ENCODE peak calls at places on chromosomes 11 and 22, in seven cellular contexts. Z is H9; E is adrenal gland; H is aorta; J is GM23248; T is CD4-positive, alpha-beta memory T cell; A is lung. L is an unnamed sample. For H3K27me3 and H3K4me1, the result is how much of the 10 kb centered on the place peaks cover.

GRCh38 chr11:64675417-64676252 is 47.4 kb downstream of the NRXN2 start:
- DNase-seq in J (peak), T (no peak), A (no peak), E (peak), Z (no peak), H (peak), L (peak)

GRCh38 chr11:134725939-134726639 is 314.0 kb upstream of the B3GAT1 start:
- DNase-seq in H (no peak), E (no peak), Z (peak), A (no peak), J (no peak), T (no peak), L (no peak)

GRCh38 chr11:112163875-112164521 is at the start of gene IL18:
- DNase-seq in A (peak), E (peak), Z (peak), J (peak), T (no peak), H (no peak), L (peak)

GRCh38 chr22:38881464-38881871 is 9.5 kb upstream of the CBX6 start:
- DNase-seq in Z (no peak), J (peak), T (no peak), A (peak), H (no peak), E (peak), L (no peak)

GRCh38 chr11:134527382-134528243 is 115.6 kb upstream of the B3GAT1 start:
- DNase-seq in T (no peak), E (no peak), H (peak), A (no peak), Z (peak), J (no peak), L (no peak)

GRCh38 chr11:5317301-5317700 is 6.8 kb downstream of the OR51B2 start:
- DNase-seq in J (peak), Z (no peak), E (no peak), A (no peak), H (no peak), T (no peak), L (no peak)

GRCh38 chr11:67033661-67034166 is 10.8 kb downstream of the SYT12 start:
- DNase-seq in T (no peak), H (no peak), Z (no peak), E (peak), A (no peak), J (peak), L (peak)

GRCh38 chr11:11345099-11345498 is 8.0 kb downstream of the CSNK2A3 start:
- DNase-seq in Z (no peak), J (no peak), T (no peak), E (no peak), H (no peak), A (peak), L (no peak)

GRCh38 chr11:57456960-57457642 is 3.2 kb upstream of the RTN4RL2 start:
- DNase-seq in T (peak), A (peak), J (peak), Z (peak), E (peak), H (peak), L (no peak)

GRCh38 chr11:78694152-78694551 is 119.5 kb upstream of the NARS2 start:
- DNase-seq in H (no peak), A (no peak), J (no peak), E (no peak), T (no peak), Z (no peak), L (no peak)
- H3K27ac ChIP-seq in H (no peak), A (no peak), J (no peak), E (no peak), T (no peak), Z (no peak), L (no peak)

GRCh38 chr11:122424636-122425035 is 230.9 kb upstream of the UBASH3B start:
- DNase-seq in E (no peak), Z (no peak), J (peak), H (no peak), T (no peak), A (no peak), L (no peak)

GRCh38 chr11:122421684-122422083 is 233.8 kb upstream of the UBASH3B start:
- DNase-seq in J (no peak), A (no peak), Z (no peak), E (no peak), T (no peak), H (no peak), L (peak)

GRCh38 chr11:122423283-122423682 is 232.2 kb upstream of the UBASH3B start:
- DNase-seq in H (no peak), Z (no peak), A (no peak), T (no peak), J (no peak), E (no peak), L (no peak)

GRCh38 chr11:122423886-122424285 is 231.6 kb upstream of the UBASH3B start:
- DNase-seq in Z (no peak), J (no peak), H (no peak), A (no peak), T (no peak), E (no peak), L (no peak)

DNA sequence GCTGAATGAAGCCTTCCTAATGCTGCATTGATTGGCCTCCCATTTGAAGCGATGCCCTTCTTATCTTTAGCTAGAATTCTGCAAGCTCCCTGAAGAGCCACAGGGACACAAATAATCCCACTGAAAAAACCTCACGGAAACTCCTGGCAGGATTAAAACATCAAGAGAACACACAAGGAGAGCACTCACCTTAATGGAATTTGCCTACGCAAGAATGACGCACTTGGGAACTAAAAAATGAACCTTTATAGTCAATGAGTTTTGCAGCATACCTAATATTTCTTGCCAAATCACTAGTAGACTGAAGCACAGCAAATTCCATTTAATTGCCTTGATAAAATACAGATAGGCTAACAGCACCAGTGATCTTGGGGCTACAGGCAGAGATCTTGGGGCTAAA is 232.8 kb upstream of the UBASH3B start:
- DNase-seq in Z (no peak), T (no peak), J (peak), H (no peak), E (no peak), A (no peak), L (peak)
- H3K27me3 ChIP-seq in Z (under half), T (under half), J (under half), H (under half), E (under half), A (under half), L (under half)

DNA sequence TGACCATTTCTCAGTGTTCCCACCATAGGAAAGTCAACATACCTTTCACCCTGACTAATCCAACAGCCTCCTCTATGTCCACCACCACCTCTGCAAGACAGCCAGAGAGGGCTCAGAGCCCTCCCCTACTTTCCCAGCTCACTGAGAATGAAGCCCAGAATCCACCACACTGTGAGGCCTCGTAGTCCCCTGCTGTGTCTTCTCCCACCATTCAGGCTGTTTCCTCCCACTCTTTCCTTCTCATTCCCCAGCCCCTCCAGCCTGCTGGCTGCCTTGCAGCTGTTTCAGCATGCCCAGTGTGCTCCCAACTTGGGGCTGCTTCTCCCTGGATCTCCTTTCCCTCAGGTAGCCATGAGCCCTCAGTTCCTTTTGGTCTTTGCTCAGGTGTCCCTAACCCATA is 27.0 kb downstream of the SGSM3 start:
- DNase-seq in E (no peak), H (peak), A (no peak), J (no peak), Z (no peak), T (no peak), L (no peak)
- H3K4me1 ChIP-seq in E (under half), H (under half), A (under half), J (under half), Z (under half), T (half or more), L (under half)

GRCh38 chr22:19974233-19974861 is 32.7 kb upstream of the TXNRD2 start:
- DNase-seq in H (no peak), E (no peak), J (peak), T (no peak), A (peak), Z (peak), L (no peak)
- H3K27ac ChIP-seq in H (no peak), E (no peak), J (no peak), T (no peak), A (no peak), Z (no peak), L (no peak)

DNA sequence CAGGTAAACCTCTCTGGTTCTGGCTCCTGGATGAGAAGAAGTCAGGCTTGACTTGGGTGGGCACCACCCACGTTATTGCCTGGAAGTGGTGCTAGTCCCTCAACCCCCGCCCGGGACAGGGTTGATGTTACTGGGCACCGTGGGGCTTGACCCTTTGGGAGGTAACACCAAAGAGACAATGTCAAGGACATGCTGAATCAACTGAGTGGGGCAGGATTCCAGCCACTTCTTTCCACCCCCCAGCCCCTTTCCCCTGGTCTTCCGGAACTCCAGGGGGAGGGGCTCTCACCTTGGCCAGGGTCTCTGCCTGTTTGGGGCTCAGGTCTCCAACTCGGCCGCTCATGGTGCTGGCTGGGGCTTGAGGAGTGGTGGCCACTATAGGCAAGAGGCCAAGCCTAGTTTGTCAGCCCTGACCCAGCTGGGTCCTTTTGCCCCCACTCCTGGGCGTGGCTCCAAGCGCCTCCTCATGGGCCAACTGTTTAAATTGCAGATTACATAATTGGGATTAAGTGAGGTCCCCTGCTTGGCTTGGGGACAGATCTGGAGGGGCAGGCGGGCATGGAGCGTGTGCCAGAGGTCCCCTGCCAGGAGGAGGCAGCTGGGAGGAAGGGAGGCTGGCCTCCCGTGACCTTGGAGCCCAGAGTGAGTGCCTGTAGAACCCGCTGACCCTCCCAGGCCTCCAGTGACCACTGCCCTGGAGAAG is at the start of gene SEC14L3:
- DNase-seq in E (no peak), A (no peak), H (no peak), J (no peak), Z (no peak), T (no peak), L (no peak)
- H3K27me3 ChIP-seq in E (under half), A (under half), H (under half), J (under half), Z (under half), T (under half), L (under half)